ENCODE peak calls at places on chromosomes 4 and X, in five cellular contexts. Q is NCI-H1092; U is activated CD4-positive, alpha-beta T cell treated with anti-CD3 and anti-CD28 coated beads for 1 hour; H is stimulated activated CD8-positive, alpha-beta memory T cell treated with anti-CD3 and anti-CD28 coated beads, Interleukin-7, amount 100 ng/mL, for 48 hours; F is hypothalamus. L is an unnamed sample.
A peak's percentile ranks its signal among the peaks of the same experiment; 100 is the strongest.

GRCh38 chrX:24306430-24306829 is 7.4 kb downstream of the SUPT20HL2 start:
- DNase-seq in Q (no peak), U (no peak), H (no peak), F (no peak), L (no peak)

GRCh38 chrX:18890724-18891560 is 93.0 kb downstream of the PHKA2 start:
- DNase-seq in Q (no peak), U (no peak), H (no peak), F (no peak), L (no peak)

GRCh38 chr4:123892997-123893745 is 496.6 kb downstream of the SPRY1 start:
- DNase-seq in Q (no peak), U (no peak), H (no peak), F (no peak), L (no peak)

GRCh38 chrX:82816572-82816971 is 691.5 kb upstream of the POU3F4 start:
- DNase-seq in Q (no peak), U (no peak), H (no peak), F (no peak), L (no peak)

GRCh38 chr4:7960790-7961655 is 21.4 kb upstream of the AFAP1 start:
- DNase-seq in Q (no peak), U (peak; percentile 22), H (peak; percentile 87), F (no peak), L (no peak)

GRCh38 chr4:102730968-102731533 is 29.7 kb downstream of the MANBA start:
- DNase-seq in Q (no peak), U (no peak), H (no peak), F (no peak), L (no peak)

GRCh38 chrX:97380200-97380599 is 496.5 kb downstream of the RPA4 start:
- DNase-seq in Q (no peak), U (no peak), H (no peak), F (no peak), L (no peak)

GRCh38 chrX:29487714-29488113 is 727.6 kb upstream of the MAGEB2 start:
- DNase-seq in Q (no peak), U (no peak), H (no peak), F (no peak), L (no peak)

GRCh38 chr4:112189754-112190153 is 41.8 kb upstream of the AP1AR start:
- DNase-seq in Q (no peak), U (no peak), H (no peak), F (no peak), L (no peak)

GRCh38 chr4:123945301-123945700 is 548.7 kb downstream of the SPRY1 start:
- DNase-seq in Q (no peak), U (no peak), H (no peak), F (no peak), L (no peak)

GRCh38 chrX:22134681-22135080 is 102.6 kb downstream of the PHEX start:
- DNase-seq in Q (no peak), U (no peak), H (no peak), F (no peak), L (no peak)

GRCh38 chr4:125359960-125360628 is 45.3 kb downstream of the FAT4 start:
- DNase-seq in Q (no peak), U (no peak), H (no peak), F (no peak), L (no peak)

GRCh38 chr4:1410491-1411325 is 4.5 kb upstream of the NKX1-1 start:
- DNase-seq in Q (no peak), U (no peak), H (no peak), F (peak; percentile 13), L (no peak)

GRCh38 chr4:94412019-94413017 is 39.4 kb upstream of the PDLIM5 start:
- DNase-seq in Q (no peak), U (no peak), H (no peak), F (no peak), L (peak; percentile 42)

GRCh38 chr4:140568507-140569306 is at the start of gene UCP1:
- DNase-seq in Q (no peak), U (no peak), H (no peak), F (no peak), L (no peak)

GRCh38 chrX:71315917-71316316 is 14.4 kb downstream of the ITGB1BP2 start:
- DNase-seq in Q (no peak), U (no peak), H (no peak), F (no peak), L (no peak)

GRCh38 chr4:150234246-150234645 is 156.0 kb downstream of the DCLK2 start:
- DNase-seq in Q (no peak), U (no peak), H (no peak), F (no peak), L (no peak)

GRCh38 chr4:184636897-184637296 is 12.3 kb downstream of the CASP3 start:
- DNase-seq in Q (no peak), U (no peak), H (no peak), F (no peak), L (no peak)

GRCh38 chrX:48835524-48836329 is at the start of gene PCSK1N:
- DNase-seq in Q (peak; percentile 94), U (no peak), H (no peak), F (no peak), L (peak; percentile 78)

L was measured in NCI-H1417.